ENCODE peak calls at places on chromosomes 2 and 18, in ten cellular contexts. A is A549, J is tibial nerve, Z is ovary, D is stomach, K is K562, T is GM12878, S is transverse colon, I is SK-N-SH, L is suprapubic skin. H is an unnamed sample.

GRCh38 chr2:62458206-62459035 is 47.6 kb downstream of the TMEM17 start:
- DNase-seq in L (no peak), T (no peak), D (no peak), S (no peak), K (no peak), A (no peak), J (peak; percentile 30), Z (no peak), I (no peak), H (no peak)

GRCh38 chr2:219457784-219458369 is 23.2 kb downstream of the SPEG start:
- DNase-seq in A (no peak), D (no peak), L (no peak), S (no peak), Z (no peak), T (no peak), J (no peak), K (peak; percentile 28), I (no peak), H (no peak)

GRCh38 chr2:55500025-55500424 is 19.5 kb upstream of the CFAP36 start:
- DNase-seq in I (no peak), K (no peak), T (no peak), A (peak; percentile 30), L (no peak), S (no peak), D (no peak), J (no peak), Z (no peak), H (no peak)

GRCh38 chr2:190079160-190079559 is 16.6 kb upstream of the MSTN start:
- DNase-seq in T (no peak), J (no peak), A (no peak), Z (no peak), S (no peak), I (no peak), D (no peak), L (no peak), K (no peak), H (no peak)

GRCh38 chr2:143034292-143035074 is 94.7 kb upstream of the ARHGAP15 start:
- DNase-seq in Z (no peak), A (peak; percentile 31), S (peak; percentile 56), D (peak; percentile 48), T (peak; percentile 53), L (no peak), I (peak; percentile 57), K (peak; percentile 67), J (peak; percentile 30), H (no peak)

GRCh38 chr2:74374509-74375205 is 5.5 kb downstream of the DCTN1 start:
- DNase-seq in D (peak; percentile 71), Z (no peak), A (no peak), S (peak; percentile 70), K (peak; percentile 90), I (peak; percentile 99), J (peak; percentile 71), L (no peak), T (no peak), H (no peak)

GRCh38 chr2:236627846-236628245 is 58.2 kb downstream of the ACKR3 start:
- DNase-seq in S (no peak), Z (no peak), D (no peak), T (no peak), K (no peak), L (peak; percentile 38), I (no peak), J (no peak), A (no peak), H (no peak)

GRCh38 chr2:231482806-231483391 is 18.6 kb upstream of the NCL start:
- DNase-seq in A (peak; percentile 87), K (peak; percentile 77), L (peak; percentile 90), Z (peak; percentile 83), S (peak; percentile 78), D (peak; percentile 80), J (peak; percentile 49), I (peak; percentile 96), T (no peak), H (peak; percentile 94)

GRCh38 chr18:8188196-8188595 is 421.0 kb upstream of the RAB12 start:
- DNase-seq in I (no peak), T (no peak), K (no peak), D (no peak), L (no peak), J (no peak), S (no peak), Z (no peak), A (no peak), H (no peak)

GRCh38 chr2:85669549-85669948 is 1.6 kb upstream of the SFTPB start:
- DNase-seq in T (peak; percentile 55), Z (no peak), A (no peak), K (no peak), J (no peak), D (no peak), I (no peak), L (peak; percentile 8), S (no peak), H (no peak)

GRCh38 chr2:70711191-70711590 is 56.8 kb downstream of the ADD2 start:
- DNase-seq in D (no peak), J (no peak), K (no peak), Z (no peak), I (no peak), L (no peak), A (no peak), S (no peak), T (no peak), H (no peak)

GRCh38 chr2:239316562-239317465 is 84.0 kb downstream of the HDAC4 start:
- DNase-seq in S (no peak), D (peak; percentile 63), L (peak; percentile 89), K (peak; percentile 79), I (no peak), Z (peak; percentile 70), J (no peak), A (no peak), T (no peak), H (no peak)

GRCh38 chr2:118847447-118848172 is at the start of gene EN1:
- DNase-seq in A (no peak), D (no peak), S (no peak), Z (no peak), K (peak; percentile 91), J (no peak), L (peak; percentile 94), I (peak; percentile 61), T (no peak), H (no peak)

GRCh38 chr2:208280234-208280633 is 14.2 kb downstream of the PIKFYVE start:
- DNase-seq in D (no peak), Z (no peak), S (no peak), L (no peak), J (no peak), K (no peak), A (no peak), I (no peak), T (no peak), H (no peak)

DNA sequence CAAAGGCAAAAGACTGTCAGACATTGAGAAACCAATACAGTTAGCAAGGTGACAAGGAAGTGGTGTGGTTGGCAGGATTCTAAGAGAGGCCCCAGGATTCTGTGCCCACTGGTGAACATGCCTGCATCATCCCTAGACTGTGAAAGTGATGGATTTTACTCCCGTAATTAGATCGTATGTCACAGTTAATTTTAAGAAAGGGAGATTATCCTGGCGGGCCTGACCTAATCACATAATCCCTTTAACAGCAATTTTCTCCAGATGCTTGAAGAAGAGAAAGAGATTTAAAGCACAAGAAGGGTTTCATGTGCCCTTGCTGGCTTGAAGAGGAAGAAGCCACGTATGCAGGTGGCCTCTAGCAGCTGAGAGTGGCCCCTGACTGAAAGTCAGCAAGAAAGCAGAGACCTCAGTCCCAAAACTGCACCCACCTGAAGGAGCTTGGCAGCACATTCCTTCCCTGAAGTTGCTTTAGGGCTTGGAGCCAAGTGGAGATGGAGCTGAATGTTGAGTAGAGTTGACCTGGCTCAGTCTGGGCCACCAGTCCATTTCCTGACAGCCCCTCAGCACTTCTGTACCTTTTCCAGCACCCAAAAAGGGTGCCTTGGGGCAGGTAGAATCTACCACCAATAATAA is 49.1 kb downstream of the GTF3C3 start:
- DNase-seq in L (no peak), S (no peak), T (no peak), J (no peak), K (no peak), Z (no peak), A (no peak), D (no peak), I (no peak), H (no peak)
- TF ChIP-seq EP300 in L (no peak), S (no peak), T (no peak), J (no peak), K (no peak), Z (no peak), A (no peak), D (no peak), I (no peak), H (no peak)

GRCh38 chr2:24492283-24493272 is 1.5 kb downstream of the NCOA1 start:
- DNase-seq in Z (no peak), I (no peak), D (no peak), T (no peak), A (no peak), K (no peak), L (no peak), J (no peak), S (peak; percentile 15), H (no peak)
- H3K4me1 ChIP-seq in Z (peaks cover 9% of the 10 kb centered on the region), I (peaks cover 14% of the 10 kb centered on the region), D (peaks cover 27% of the 10 kb centered on the region), T (peaks cover 8% of the 10 kb centered on the region), A (peaks cover 20% of the 10 kb centered on the region), K (peaks cover 48% of the 10 kb centered on the region), L (peaks cover 43% of the 10 kb centered on the region), J (peaks cover 24% of the 10 kb centered on the region), S (peaks cover 24% of the 10 kb centered on the region), H (peaks cover 17% of the 10 kb centered on the region)

GRCh38 chr18:79449551-79450288 is 54.0 kb downstream of the NFATC1 start:
- DNase-seq in D (no peak), A (no peak), T (no peak), J (no peak), S (no peak), I (no peak), K (no peak), Z (no peak), L (no peak), H (no peak)

GRCh38 chr18:79450289-79450920 is 54.7 kb downstream of the NFATC1 start:
- DNase-seq in A (no peak), T (no peak), Z (no peak), L (no peak), I (no peak), J (no peak), S (no peak), K (peak; percentile 19), D (no peak), H (no peak)

GRCh38 chr18:79452991-79453645 is 57.4 kb downstream of the NFATC1 start:
- DNase-seq in D (no peak), A (no peak), Z (no peak), L (no peak), I (no peak), S (no peak), J (no peak), T (no peak), K (no peak), H (no peak)

GRCh38 chr18:79452190-79452990 is 56.7 kb downstream of the NFATC1 start:
- DNase-seq in L (no peak), D (no peak), K (no peak), Z (no peak), S (no peak), T (no peak), I (no peak), J (no peak), A (no peak), H (no peak)

GRCh38 chr18:79451237-79452125 is 55.8 kb downstream of the NFATC1 start:
- DNase-seq in J (no peak), A (no peak), Z (no peak), S (no peak), K (no peak), I (no peak), D (no peak), L (no peak), T (no peak), H (no peak)
- TF ChIP-seq EP300 in J (no peak), A (no peak), Z (no peak), S (no peak), K (no peak), I (no peak), D (no peak), L (no peak), T (no peak), H (no peak)

GRCh38 chr2:201150454-201151020 is 32.4 kb upstream of the CASP10 start:
- DNase-seq in S (no peak), A (no peak), D (no peak), J (no peak), T (no peak), K (no peak), I (no peak), L (no peak), Z (no peak), H (no peak)
- H3K4me1 ChIP-seq in S (peaks cover 44% of the 10 kb centered on the region), A (peaks cover 60% of the 10 kb centered on the region), D (peaks cover 26% of the 10 kb centered on the region), J (peaks cover 15% of the 10 kb centered on the region), T (peaks cover 10% of the 10 kb centered on the region), K (peaks cover 16% of the 10 kb centered on the region), I (no peaks in the 10 kb centered on the region), L (peaks cover 15% of the 10 kb centered on the region), Z (peaks cover 2% of the 10 kb centered on the region), H (peaks cover 56% of the 10 kb centered on the region)